ENCODE peak calls at places on chromosomes 1 and 21, in five cellular contexts. Z, O, W, G and E are unnamed samples.

GRCh38 chr1:94693029-94693428 is 127.1 kb upstream of the SLC44A3 start:
- DNase-seq in G (no peak), W (no peak), Z (no peak), O (no peak), E (no peak)

GRCh38 chr1:210233495-210234253 is 1.1 kb downstream of the SERTAD4 start:
- DNase-seq in O (peak; percentile 75), W (peak; percentile 80), Z (peak; percentile 83), G (peak; percentile 40), E (peak; percentile 53)

GRCh38 chr1:156100205-156100995 is 14.1 kb upstream of the LMNA start:
- DNase-seq in G (no peak), O (peak; percentile 69), Z (no peak), W (peak; percentile 73), E (no peak)

GRCh38 chr1:26961826-26962225 is 1.6 kb upstream of the KDF1 start:
- DNase-seq in G (peak; percentile 61), O (peak; percentile 88), W (peak; percentile 87), Z (peak; percentile 87), E (no peak)

GRCh38 chr1:220786337-220787068 is at the start of gene MTARC1:
- DNase-seq in W (no peak), Z (peak; percentile 57), O (peak; percentile 76), G (peak; percentile 63), E (peak; percentile 67)

GRCh38 chr21:41243107-41243506 is 73.5 kb upstream of the FAM3B start:
- DNase-seq in O (no peak), W (no peak), Z (no peak), G (no peak), E (no peak)

GRCh38 chr1:229221106-229222019 is 49.5 kb upstream of the RAB4A start:
- DNase-seq in Z (no peak), W (peak; percentile 72), G (peak; percentile 95), O (peak; percentile 92), E (no peak)

GRCh38 chr1:176934370-176934769 is 230.1 kb downstream of the ASTN1 start:
- DNase-seq in W (no peak), O (no peak), Z (no peak), G (no peak), E (no peak)

GRCh38 chr21:41659791-41660560 is 106.9 kb downstream of the RIPK4 start:
- DNase-seq in Z (peak; percentile 27), G (peak; percentile 63), O (peak; percentile 86), W (no peak), E (no peak)

DNA sequence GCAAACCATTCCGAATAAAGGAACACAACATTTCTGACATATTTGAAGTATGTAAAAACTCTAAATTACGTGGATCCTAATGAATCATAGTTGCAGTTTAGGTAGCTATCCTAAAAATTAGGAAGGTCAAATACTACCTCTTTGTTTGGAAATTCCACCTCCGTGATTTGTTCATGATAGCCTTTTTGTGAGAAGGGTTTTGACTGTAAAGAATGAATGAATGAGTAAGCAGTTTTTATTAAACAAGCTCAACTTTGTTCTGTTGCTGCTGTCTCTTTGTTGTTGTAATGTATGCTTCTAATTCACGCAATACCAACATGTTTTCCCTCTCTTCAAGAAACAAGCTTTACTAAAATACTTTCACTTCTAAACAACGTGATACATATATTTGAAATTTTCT is 840.4 kb downstream of the USP25 start:
- DNase-seq in W (peak; percentile 58), G (peak; percentile 21), Z (peak; percentile 73), O (no peak), E (no peak)
- H3K4me2 ChIP-seq in W (peak overlapping the region; percentile 48), G (peak overlapping the region; percentile 69), Z (peak overlapping the region; percentile 40), O (no peak overlapping the region), E (no peak overlapping the region)

GRCh38 chr1:8203551-8203950 is 114.4 kb upstream of the SLC45A1 start:
- DNase-seq in G (no peak), W (no peak), Z (no peak), O (no peak), E (no peak)

GRCh38 chr1:8201331-8201861 is 116.5 kb upstream of the SLC45A1 start:
- DNase-seq in W (no peak), G (peak; percentile 63), O (peak; percentile 95), Z (peak; percentile 67), E (no peak)

GRCh38 chr1:8200317-8201115 is 117.4 kb upstream of the SLC45A1 start:
- DNase-seq in W (no peak), G (no peak), O (no peak), Z (no peak), E (no peak)

GRCh38 chr1:8203056-8203455 is 114.9 kb upstream of the SLC45A1 start:
- DNase-seq in Z (no peak), O (no peak), G (no peak), W (no peak), E (no peak)

GRCh38 chr1:8202182-8202905 is 115.6 kb upstream of the SLC45A1 start:
- DNase-seq in G (peak; percentile 90), Z (peak; percentile 95), W (peak; percentile 74), O (peak; percentile 89), E (no peak)
- H3K4me2 ChIP-seq in G (peak overlapping the region; percentile 76), Z (peak overlapping the region; percentile 57), W (peak overlapping the region; percentile 68), O (peak overlapping the region; percentile 97), E (no peak overlapping the region)

GRCh38 chr1:92536593-92537332 is 50.0 kb upstream of the GFI1 start:
- DNase-seq in O (no peak), Z (peak; percentile 70), G (no peak), W (peak; percentile 34), E (no peak)

GRCh38 chr1:92538048-92538412 is 51.3 kb upstream of the GFI1 start:
- DNase-seq in W (no peak), G (no peak), Z (peak; percentile 38), O (no peak), E (no peak)

GRCh38 chr1:92538413-92539061 is 51.8 kb upstream of the GFI1 start:
- DNase-seq in Z (peak; percentile 58), G (no peak), W (peak; percentile 29), O (no peak), E (no peak)

GRCh38 chr1:92543131-92544055 is 56.7 kb upstream of the GFI1 start:
- DNase-seq in G (no peak), O (no peak), Z (no peak), W (no peak), E (no peak)

GRCh38 chr1:92537333-92537884 is 50.7 kb upstream of the GFI1 start:
- DNase-seq in O (no peak), G (no peak), Z (no peak), W (no peak), E (no peak)
- H3K4me2 ChIP-seq in O (no peak overlapping the region), G (peak overlapping the region; percentile 59), Z (no peak overlapping the region), W (no peak overlapping the region), E (no peak overlapping the region)

GRCh38 chr1:2523191-2523890 is 3.1 kb downstream of the PANK4 start:
- DNase-seq in Z (no peak), W (no peak), O (no peak), G (no peak), E (no peak)
- H3K4me2 ChIP-seq in Z (no peak overlapping the region), W (no peak overlapping the region), O (no peak overlapping the region), G (peak overlapping the region; percentile 89), E (no peak overlapping the region)

DNA sequence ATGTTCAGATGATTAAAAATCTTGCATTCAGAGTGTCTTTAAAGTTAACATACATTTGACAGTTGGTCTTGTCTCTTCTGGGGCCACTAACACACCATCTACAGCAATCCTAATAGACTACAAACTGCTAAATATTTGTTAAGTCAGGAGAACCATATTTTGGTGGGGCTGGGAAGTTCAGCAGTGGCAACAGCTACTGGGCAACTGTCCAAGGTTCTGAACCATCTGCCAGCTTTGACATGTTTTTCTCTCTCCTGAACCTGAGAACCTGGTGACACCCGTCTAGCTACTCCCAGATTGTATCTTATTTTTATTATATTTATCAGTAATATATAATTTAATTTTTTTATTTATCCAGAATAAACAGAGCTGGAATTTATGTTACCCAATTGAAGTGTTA is 199.0 kb upstream of the DPYD start:
- DNase-seq in Z (peak; percentile 20), O (no peak), W (peak; percentile 26), G (peak; percentile 7), E (peak; percentile 23)
- H3K4me2 ChIP-seq in Z (no peak overlapping the region), O (no peak overlapping the region), W (no peak overlapping the region), G (no peak overlapping the region), E (no peak overlapping the region)

GRCh38 chr1:230253150-230253549 is 173.0 kb downstream of the PGBD5 start:
- DNase-seq in G (no peak), W (no peak), O (no peak), Z (no peak), E (no peak)

GRCh38 chr1:230250061-230250460 is 176.1 kb downstream of the PGBD5 start:
- DNase-seq in W (no peak), O (no peak), Z (no peak), G (no peak), E (no peak)

GRCh38 chr1:230254265-230254664 is 171.9 kb downstream of the PGBD5 start:
- DNase-seq in W (no peak), Z (no peak), O (no peak), G (no peak), E (no peak)

GRCh38 chr1:230250676-230251075 is 175.5 kb downstream of the PGBD5 start:
- DNase-seq in Z (no peak), O (no peak), W (no peak), G (no peak), E (no peak)

DNA sequence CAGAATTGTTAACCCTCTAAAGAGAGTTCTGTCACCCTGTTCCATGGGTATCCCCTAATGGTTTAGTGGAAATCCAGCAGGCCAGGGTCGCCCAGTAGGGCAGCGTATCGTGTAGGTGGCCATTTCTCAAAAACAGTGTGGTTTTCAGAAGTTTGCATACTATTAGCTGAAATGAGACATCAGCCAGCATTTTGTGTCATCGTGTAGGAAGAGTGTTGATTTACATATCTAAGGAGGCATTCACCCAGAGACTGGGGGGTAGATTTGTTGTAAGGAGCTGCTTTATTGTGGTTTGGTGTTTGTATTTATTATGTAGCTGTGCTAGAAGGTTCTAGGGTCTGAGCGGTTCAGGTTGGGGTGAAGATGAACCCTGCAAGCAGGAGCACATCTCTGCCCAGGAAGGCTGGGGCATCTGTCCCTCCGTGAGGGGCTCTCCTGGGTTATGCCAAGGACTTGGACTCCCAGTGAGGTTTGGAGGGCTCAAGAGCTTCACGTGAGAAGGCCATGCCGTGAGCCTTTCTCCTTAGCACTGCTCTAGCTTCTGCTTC is 174.4 kb downstream of the PGBD5 start:
- DNase-seq in O (no peak), W (no peak), G (no peak), Z (no peak), E (no peak)
- H3K4me2 ChIP-seq in O (no peak overlapping the region), W (no peak overlapping the region), G (no peak overlapping the region), Z (no peak overlapping the region), E (no peak overlapping the region)